ENCODE peak calls at places on chromosomes 11 and 22, in seven cellular contexts. One of them, this sample, is unnamed.

GRCh38 chr11:1714908-1715885 is 18.2 kb downstream of the KRTAP5-6 start:
- DNase-seq in OCI-LY7: no peak
- DNase-seq in CD8-positive, alpha-beta T cell: no peak
- DNase-seq in left ventricle myocardium inferior: peak; percentile 49
- DNase-seq in cardiac muscle cell: no peak
- DNase-seq in HAP-1: no peak
- DNase-seq in GM23248: no peak
- DNase-seq in this sample: peak; percentile 15

GRCh38 chr22:20130739-20131592 is 638 bp upstream of the ZDHHC8 start:
- DNase-seq in GM23248: peak; percentile 82
- DNase-seq in HAP-1: peak; percentile 86
- DNase-seq in OCI-LY7: no peak
- DNase-seq in left ventricle myocardium inferior: peak; percentile 92
- DNase-seq in cardiac muscle cell: peak; percentile 88
- DNase-seq in CD8-positive, alpha-beta T cell: peak; percentile 78
- DNase-seq in this sample: peak; percentile 68

GRCh38 chr11:21263026-21263425 is 593.6 kb downstream of the NELL1 start:
- DNase-seq in HAP-1: no peak
- DNase-seq in OCI-LY7: no peak
- DNase-seq in CD8-positive, alpha-beta T cell: no peak
- DNase-seq in cardiac muscle cell: no peak
- DNase-seq in GM23248: no peak
- DNase-seq in left ventricle myocardium inferior: no peak
- DNase-seq in this sample: no peak

GRCh38 chr11:72739240-72740059 is 12.8 kb downstream of the ARAP1 start:
- DNase-seq in GM23248: no peak
- DNase-seq in OCI-LY7: peak; percentile 47
- DNase-seq in HAP-1: no peak
- DNase-seq in left ventricle myocardium inferior: peak; percentile 22
- DNase-seq in CD8-positive, alpha-beta T cell: no peak
- DNase-seq in cardiac muscle cell: no peak
- DNase-seq in this sample: no peak

GRCh38 chr22:26570126-26570525 is 19.8 kb downstream of the TPST2 start:
- DNase-seq in OCI-LY7: no peak
- DNase-seq in left ventricle myocardium inferior: no peak
- DNase-seq in cardiac muscle cell: no peak
- DNase-seq in HAP-1: no peak
- DNase-seq in CD8-positive, alpha-beta T cell: no peak
- DNase-seq in GM23248: no peak
- DNase-seq in this sample: no peak

GRCh38 chr22:22941831-22942510 is 54.4 kb downstream of the IGLL5 start:
- DNase-seq in HAP-1: peak; percentile 5
- DNase-seq in GM23248: no peak
- DNase-seq in cardiac muscle cell: no peak
- DNase-seq in OCI-LY7: peak; percentile 53
- DNase-seq in CD8-positive, alpha-beta T cell: no peak
- DNase-seq in left ventricle myocardium inferior: no peak
- DNase-seq in this sample: no peak

GRCh38 chr11:120598517-120599209 is 87.1 kb downstream of the GRIK4 start:
- DNase-seq in GM23248: no peak
- DNase-seq in HAP-1: no peak
- DNase-seq in cardiac muscle cell: no peak
- DNase-seq in OCI-LY7: no peak
- DNase-seq in left ventricle myocardium inferior: no peak
- DNase-seq in CD8-positive, alpha-beta T cell: no peak
- DNase-seq in this sample: no peak

GRCh38 chr11:125451400-125452124 is 44.5 kb downstream of the FEZ1 start:
- DNase-seq in OCI-LY7: no peak
- DNase-seq in HAP-1: peak; percentile 70
- DNase-seq in CD8-positive, alpha-beta T cell: no peak
- DNase-seq in GM23248: peak; percentile 20
- DNase-seq in left ventricle myocardium inferior: peak; percentile 72
- DNase-seq in cardiac muscle cell: peak; percentile 59
- DNase-seq in this sample: no peak

GRCh38 chr11:117319214-117319840 is 3.3 kb upstream of the BACE1 start:
- DNase-seq in HAP-1: peak; percentile 70
- DNase-seq in GM23248: peak; percentile 59
- DNase-seq in cardiac muscle cell: peak; percentile 83
- DNase-seq in left ventricle myocardium inferior: no peak
- DNase-seq in OCI-LY7: no peak
- DNase-seq in CD8-positive, alpha-beta T cell: no peak
- DNase-seq in this sample: no peak

GRCh38 chr11:62601114-62601363 is 626 bp downstream of the MTA2 start:
- DNase-seq in HAP-1: no peak
- DNase-seq in OCI-LY7: peak; percentile 43
- DNase-seq in GM23248: peak; percentile 55
- DNase-seq in cardiac muscle cell: peak; percentile 41
- DNase-seq in CD8-positive, alpha-beta T cell: peak; percentile 39
- DNase-seq in left ventricle myocardium inferior: peak; percentile 62
- DNase-seq in this sample: no peak

GRCh38 chr11:117407016-117407415 is 79.4 kb downstream of the CEP164 start:
- DNase-seq in cardiac muscle cell: no peak
- DNase-seq in OCI-LY7: no peak
- DNase-seq in HAP-1: no peak
- DNase-seq in left ventricle myocardium inferior: no peak
- DNase-seq in CD8-positive, alpha-beta T cell: no peak
- DNase-seq in GM23248: no peak
- DNase-seq in this sample: no peak

GRCh38 chr11:64558065-64558745 is 32.8 kb upstream of the SLC22A12 start:
- DNase-seq in cardiac muscle cell: no peak
- DNase-seq in OCI-LY7: no peak
- DNase-seq in HAP-1: peak; percentile 85
- DNase-seq in CD8-positive, alpha-beta T cell: no peak
- DNase-seq in GM23248: peak; percentile 73
- DNase-seq in left ventricle myocardium inferior: no peak
- DNase-seq in this sample: no peak

GRCh38 chr11:36465449-36466163 is 44.5 kb downstream of the TRAF6 start:
- DNase-seq in GM23248: peak; percentile 10
- DNase-seq in cardiac muscle cell: no peak
- DNase-seq in HAP-1: no peak
- DNase-seq in OCI-LY7: no peak
- DNase-seq in CD8-positive, alpha-beta T cell: no peak
- DNase-seq in left ventricle myocardium inferior: no peak
- DNase-seq in this sample: no peak

GRCh38 chr11:18332302-18332701 is 9.9 kb downstream of the GTF2H1 start:
- DNase-seq in cardiac muscle cell: no peak
- DNase-seq in HAP-1: no peak
- DNase-seq in GM23248: no peak
- DNase-seq in CD8-positive, alpha-beta T cell: no peak
- DNase-seq in left ventricle myocardium inferior: no peak
- DNase-seq in OCI-LY7: no peak
- DNase-seq in this sample: no peak

GRCh38 chr11:93330446-93330984 is at the start of gene DEUP1:
- DNase-seq in cardiac muscle cell: peak; percentile 22
- DNase-seq in GM23248: peak; percentile 4
- DNase-seq in CD8-positive, alpha-beta T cell: no peak
- DNase-seq in left ventricle myocardium inferior: peak; percentile 38
- DNase-seq in HAP-1: no peak
- DNase-seq in OCI-LY7: no peak
- DNase-seq in this sample: peak; percentile 52

GRCh38 chr22:20113551-20114310 is 2.2 kb upstream of the RANBP1 start:
- DNase-seq in HAP-1: no peak
- DNase-seq in left ventricle myocardium inferior: peak; percentile 19
- DNase-seq in cardiac muscle cell: no peak
- DNase-seq in OCI-LY7: no peak
- DNase-seq in GM23248: no peak
- DNase-seq in CD8-positive, alpha-beta T cell: no peak
- DNase-seq in this sample: no peak

GRCh38 chr11:34345991-34346480 is 11.8 kb downstream of the ABTB2 start:
- DNase-seq in GM23248: peak; percentile 77
- DNase-seq in left ventricle myocardium inferior: peak; percentile 71
- DNase-seq in CD8-positive, alpha-beta T cell: no peak
- DNase-seq in OCI-LY7: no peak
- DNase-seq in HAP-1: no peak
- DNase-seq in cardiac muscle cell: peak; percentile 55
- DNase-seq in this sample: no peak

GRCh38 chr11:130213143-130213978 is 53.8 kb downstream of the ST14 start:
- DNase-seq in cardiac muscle cell: peak; percentile 35
- DNase-seq in OCI-LY7: peak; percentile 71
- DNase-seq in GM23248: peak; percentile 60
- DNase-seq in CD8-positive, alpha-beta T cell: peak; percentile 67
- DNase-seq in HAP-1: peak; percentile 84
- DNase-seq in left ventricle myocardium inferior: peak; percentile 60
- DNase-seq in this sample: peak; percentile 83

GRCh38 chr11:73542175-73542574 is 55.7 kb downstream of the FAM168A start:
- DNase-seq in cardiac muscle cell: peak; percentile 67
- DNase-seq in GM23248: peak; percentile 3
- DNase-seq in left ventricle myocardium inferior: no peak
- DNase-seq in CD8-positive, alpha-beta T cell: no peak
- DNase-seq in HAP-1: no peak
- DNase-seq in OCI-LY7: no peak
- DNase-seq in this sample: no peak

GRCh38 chr22:19357270-19358105 is 66.0 kb upstream of the CLTCL1 start:
- DNase-seq in HAP-1: no peak
- DNase-seq in GM23248: peak; percentile 23
- DNase-seq in left ventricle myocardium inferior: no peak
- DNase-seq in CD8-positive, alpha-beta T cell: no peak
- DNase-seq in OCI-LY7: no peak
- DNase-seq in cardiac muscle cell: no peak
- DNase-seq in this sample: no peak

GRCh38 chr11:20022363-20023081 is 137.8 kb downstream of the DBX1 start:
- DNase-seq in left ventricle myocardium inferior: no peak
- DNase-seq in cardiac muscle cell: peak; percentile 79
- DNase-seq in CD8-positive, alpha-beta T cell: no peak
- DNase-seq in HAP-1: peak; percentile 61
- DNase-seq in OCI-LY7: peak; percentile 2
- DNase-seq in GM23248: no peak
- DNase-seq in this sample: peak; percentile 62

GRCh38 chr11:706957-707816 is 1.2 kb downstream of the EPS8L2 start:
- DNase-seq in CD8-positive, alpha-beta T cell: no peak
- DNase-seq in cardiac muscle cell: no peak
- DNase-seq in OCI-LY7: no peak
- DNase-seq in HAP-1: peak; percentile 43
- DNase-seq in GM23248: peak; percentile 51
- DNase-seq in left ventricle myocardium inferior: no peak
- DNase-seq in this sample: peak; percentile 87

GRCh38 chr11:117915219-117915618 is 14.0 kb downstream of the TMPRSS13 start:
- DNase-seq in OCI-LY7: no peak
- DNase-seq in left ventricle myocardium inferior: no peak
- DNase-seq in CD8-positive, alpha-beta T cell: no peak
- DNase-seq in HAP-1: peak; percentile 18
- DNase-seq in GM23248: no peak
- DNase-seq in cardiac muscle cell: no peak
- DNase-seq in this sample: peak; percentile 37

GRCh38 chr11:7592706-7593105 is 78.9 kb downstream of the PPFIBP2 start:
- DNase-seq in OCI-LY7: no peak
- DNase-seq in cardiac muscle cell: peak; percentile 91
- DNase-seq in HAP-1: no peak
- DNase-seq in GM23248: peak; percentile 88
- DNase-seq in left ventricle myocardium inferior: peak; percentile 48
- DNase-seq in CD8-positive, alpha-beta T cell: no peak
- DNase-seq in this sample: no peak

GRCh38 chr11:61102667-61103491 is 590 bp downstream of the CD5 start:
- DNase-seq in left ventricle myocardium inferior: no peak
- DNase-seq in GM23248: no peak
- DNase-seq in CD8-positive, alpha-beta T cell: no peak
- DNase-seq in OCI-LY7: no peak
- DNase-seq in HAP-1: no peak
- DNase-seq in cardiac muscle cell: no peak
- DNase-seq in this sample: no peak

GRCh38 chr22:20937031-20937793 is 20.0 kb downstream of the CRKL start:
- DNase-seq in OCI-LY7: no peak
- DNase-seq in cardiac muscle cell: no peak
- DNase-seq in GM23248: no peak
- DNase-seq in CD8-positive, alpha-beta T cell: no peak
- DNase-seq in left ventricle myocardium inferior: no peak
- DNase-seq in HAP-1: no peak
- DNase-seq in this sample: peak; percentile 58

GRCh38 chr22:50526849-50527801 is 1.7 kb upstream of the SCO2 start:
- DNase-seq in OCI-LY7: peak; percentile 60
- DNase-seq in left ventricle myocardium inferior: peak; percentile 65
- DNase-seq in cardiac muscle cell: peak; percentile 67
- DNase-seq in HAP-1: peak; percentile 90
- DNase-seq in CD8-positive, alpha-beta T cell: no peak
- DNase-seq in GM23248: no peak
- DNase-seq in this sample: peak; percentile 71
- H3K4me3 ChIP-seq in OCI-LY7: peak overlapping the region; percentile 77
- H3K4me3 ChIP-seq in left ventricle myocardium inferior: peak overlapping the region; percentile 79
- H3K4me3 ChIP-seq in cardiac muscle cell: peak overlapping the region; percentile 63
- H3K4me3 ChIP-seq in HAP-1: peak overlapping the region; percentile 87
- H3K4me3 ChIP-seq in CD8-positive, alpha-beta T cell: peak overlapping the region; percentile 92
- H3K4me3 ChIP-seq in GM23248: peak overlapping the region; percentile 77
- H3K4me3 ChIP-seq in this sample: peak overlapping the region; percentile 87

GRCh38 chr22:45682069-45682468 is 10.4 kb downstream of the ATXN10 start:
- DNase-seq in OCI-LY7: no peak
- DNase-seq in left ventricle myocardium inferior: no peak
- DNase-seq in CD8-positive, alpha-beta T cell: no peak
- DNase-seq in HAP-1: no peak
- DNase-seq in GM23248: no peak
- DNase-seq in cardiac muscle cell: no peak
- DNase-seq in this sample: no peak
- H3K4me1 ChIP-seq in OCI-LY7: peaks cover 57% of the 10 kb centered on the region
- H3K4me1 ChIP-seq in left ventricle myocardium inferior: peaks cover 81% of the 10 kb centered on the region
- H3K4me1 ChIP-seq in CD8-positive, alpha-beta T cell: peaks cover 7% of the 10 kb centered on the region
- H3K4me1 ChIP-seq in HAP-1: peaks cover 29% of the 10 kb centered on the region
- H3K4me1 ChIP-seq in GM23248: peaks cover 90% of the 10 kb centered on the region
- H3K4me1 ChIP-seq in cardiac muscle cell: no peaks in the 10 kb centered on the region
- H3K4me1 ChIP-seq in this sample: no peaks in the 10 kb centered on the region

GRCh38 chr22:38097058-38097457 is 13.1 kb upstream of the SLC16A8 start:
- DNase-seq in cardiac muscle cell: no peak
- DNase-seq in OCI-LY7: no peak
- DNase-seq in GM23248: no peak
- DNase-seq in CD8-positive, alpha-beta T cell: no peak
- DNase-seq in HAP-1: no peak
- DNase-seq in left ventricle myocardium inferior: no peak
- DNase-seq in this sample: no peak
- H3K4me3 ChIP-seq in cardiac muscle cell: no peak overlapping the region
- H3K4me3 ChIP-seq in OCI-LY7: no peak overlapping the region
- H3K4me3 ChIP-seq in GM23248: no peak overlapping the region
- H3K4me3 ChIP-seq in CD8-positive, alpha-beta T cell: no peak overlapping the region
- H3K4me3 ChIP-seq in HAP-1: no peak overlapping the region
- H3K4me3 ChIP-seq in left ventricle myocardium inferior: no peak overlapping the region
- H3K4me3 ChIP-seq in this sample: no peak overlapping the region

GRCh38 chr22:43235445-43236400 is 48.8 kb upstream of the TTLL12 start:
- DNase-seq in GM23248: no peak
- DNase-seq in CD8-positive, alpha-beta T cell: no peak
- DNase-seq in cardiac muscle cell: no peak
- DNase-seq in left ventricle myocardium inferior: no peak
- DNase-seq in HAP-1: no peak
- DNase-seq in OCI-LY7: no peak
- DNase-seq in this sample: no peak
- H3K4me1 ChIP-seq in GM23248: no peaks in the 10 kb centered on the region
- H3K4me1 ChIP-seq in CD8-positive, alpha-beta T cell: no peaks in the 10 kb centered on the region
- H3K4me1 ChIP-seq in cardiac muscle cell: peaks cover 27% of the 10 kb centered on the region
- H3K4me1 ChIP-seq in left ventricle myocardium inferior: peaks cover 50% of the 10 kb centered on the region
- H3K4me1 ChIP-seq in HAP-1: no peaks in the 10 kb centered on the region
- H3K4me1 ChIP-seq in OCI-LY7: peaks cover 4% of the 10 kb centered on the region
- H3K4me1 ChIP-seq in this sample: peaks cover 8% of the 10 kb centered on the region

GRCh38 chr22:31244044-31244942 is 32.2 kb downstream of the LIMK2 start:
- DNase-seq in HAP-1: peak; percentile 40
- DNase-seq in OCI-LY7: no peak
- DNase-seq in cardiac muscle cell: peak; percentile 80
- DNase-seq in GM23248: peak; percentile 97
- DNase-seq in CD8-positive, alpha-beta T cell: no peak
- DNase-seq in left ventricle myocardium inferior: no peak
- DNase-seq in this sample: peak; percentile 73
- H3K4me3 ChIP-seq in HAP-1: no peak overlapping the region
- H3K4me3 ChIP-seq in OCI-LY7: no peak overlapping the region
- H3K4me3 ChIP-seq in cardiac muscle cell: no peak overlapping the region
- H3K4me3 ChIP-seq in GM23248: peak overlapping the region; percentile 28
- H3K4me3 ChIP-seq in CD8-positive, alpha-beta T cell: no peak overlapping the region
- H3K4me3 ChIP-seq in left ventricle myocardium inferior: no peak overlapping the region
- H3K4me3 ChIP-seq in this sample: no peak overlapping the region

This sample was measured in Caco-2.